ENCODE peak calls at places on chromosomes 12 and 14, in seven cellular contexts. F is adrenal gland, Z is foreskin fibroblast, C is IMR-90, B is skeletal muscle cell, U is ovary, Y is heart right ventricle. A is an unnamed sample.
A peak's percentile ranks its signal among the peaks of the same experiment; 100 is the strongest.

GRCh38 chr12:675562-675961 is 12.3 kb upstream of the NINJ2 start:
- DNase-seq in Y (no peak), U (no peak), C (no peak), B (no peak), Z (no peak), F (no peak), A (no peak)

GRCh38 chr14:68684466-68685418 is 108.1 kb downstream of the ZFP36L1 start:
- DNase-seq in B (no peak), Y (no peak), Z (no peak), U (no peak), F (no peak), C (no peak), A (peak; percentile 50)

GRCh38 chr12:51850933-51851244 is 2.4 kb upstream of the FIGNL2 start:
- DNase-seq in B (no peak), U (no peak), Y (no peak), C (no peak), F (no peak), Z (no peak), A (no peak)

GRCh38 chr14:58768977-58769376 is 131.2 kb downstream of the DACT1 start:
- DNase-seq in Y (no peak), F (no peak), B (no peak), Z (no peak), U (no peak), C (no peak), A (no peak)

GRCh38 chr14:49727171-49727570 is 34.3 kb downstream of the KLHDC1 start:
- DNase-seq in B (no peak), C (no peak), F (no peak), U (no peak), Z (no peak), Y (no peak), A (no peak)

GRCh38 chr14:92951912-92952471 is 29.0 kb downstream of the CHGA start:
- DNase-seq in C (peak; percentile 48), Y (peak; percentile 85), Z (peak; percentile 87), B (no peak), F (peak; percentile 59), U (peak; percentile 76), A (peak; percentile 94)

GRCh38 chr14:104342435-104343293 is 204.3 kb downstream of the KIF26A start:
- DNase-seq in F (no peak), C (no peak), B (no peak), Z (no peak), U (peak; percentile 18), Y (no peak), A (no peak)

GRCh38 chr12:52627395-52628110 is 9.2 kb upstream of the KRT73 start:
- DNase-seq in Y (no peak), F (no peak), Z (no peak), U (no peak), C (no peak), B (no peak), A (no peak)

GRCh38 chr12:19482036-19482435 is 42.7 kb downstream of the AEBP2 start:
- DNase-seq in C (no peak), F (no peak), Z (no peak), U (no peak), Y (no peak), B (no peak), A (no peak)

GRCh38 chr12:27013606-27014084 is 539 bp downstream of the TM7SF3 start:
- DNase-seq in C (peak; percentile 47), B (no peak), Y (no peak), U (no peak), F (no peak), Z (peak; percentile 66), A (peak; percentile 65)

GRCh38 chr12:27012982-27013255 is 1.3 kb downstream of the TM7SF3 start:
- DNase-seq in U (no peak), B (no peak), Z (no peak), C (no peak), Y (no peak), F (no peak), A (no peak)

GRCh38 chr12:27014085-27014858 is at the start of gene TM7SF3:
- DNase-seq in Y (peak; percentile 94), B (peak; percentile 49), U (peak; percentile 95), Z (peak; percentile 96), F (peak; percentile 92), C (peak; percentile 83), A (peak; percentile 98)

GRCh38 chr12:27009926-27010325 is 4.3 kb downstream of the TM7SF3 start:
- DNase-seq in F (no peak), Z (no peak), U (no peak), B (no peak), Y (no peak), C (no peak), A (no peak)

DNA sequence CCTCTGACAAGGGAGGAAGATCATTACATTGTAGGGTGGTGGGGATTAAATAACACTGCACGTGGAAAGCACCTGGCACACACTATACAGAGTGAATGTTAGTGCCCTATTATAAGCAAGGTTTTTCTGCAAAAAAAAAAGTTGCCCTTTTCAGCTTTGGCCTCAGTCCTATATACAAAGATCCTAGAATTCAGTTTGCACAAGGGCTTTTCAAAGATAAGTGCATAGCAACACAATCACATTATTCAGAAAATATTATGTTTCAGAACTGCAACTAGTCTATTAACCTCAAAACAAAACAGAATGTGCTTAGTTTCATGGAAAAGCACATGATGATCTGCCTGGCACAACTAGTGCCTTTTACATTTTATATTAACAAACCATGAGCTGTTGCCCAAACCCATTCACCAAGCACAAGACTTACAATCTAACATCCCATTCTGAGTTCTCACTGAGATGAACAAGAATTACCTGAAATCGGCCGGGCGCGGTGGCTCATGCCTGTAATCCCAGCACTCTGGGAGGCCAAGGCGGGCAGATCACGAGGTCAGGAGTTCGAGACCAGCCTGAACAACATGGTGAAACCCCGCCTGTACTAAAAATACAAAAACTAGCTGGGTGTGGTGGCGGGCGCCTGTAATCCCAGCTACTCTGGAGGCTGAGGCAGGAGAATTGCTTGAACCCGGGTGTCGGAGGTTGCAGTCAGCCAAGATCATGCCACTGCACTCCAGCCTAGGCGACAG is 1.8 kb downstream of the TM7SF3 start:
- DNase-seq in B (no peak), C (no peak), Z (no peak), Y (no peak), F (no peak), U (no peak), A (no peak)
- H3K4me3 ChIP-seq in B (no peak overlapping the region), C (no peak overlapping the region), Z (no peak overlapping the region), Y (peak overlapping the region; percentile 86), F (no peak overlapping the region), U (no peak overlapping the region), A (peak overlapping the region; percentile 97)

GRCh38 chr14:26204362-26204953 is 393.4 kb downstream of the NOVA1 start:
- DNase-seq in Y (no peak), C (no peak), B (no peak), U (no peak), Z (peak; percentile 39), F (no peak), A (no peak)
- H3K4me3 ChIP-seq in Y (peak overlapping the region; percentile 41), C (no peak overlapping the region), B (peak overlapping the region; percentile 43), U (peak overlapping the region; percentile 26), Z (no peak overlapping the region), F (no peak overlapping the region), A (no peak overlapping the region)

GRCh38 chr12:130955238-130955816 is 1.6 kb downstream of the ADGRD1 start:
- DNase-seq in Y (peak; percentile 33), F (no peak), U (no peak), Z (no peak), C (no peak), B (no peak), A (no peak)

GRCh38 chr12:130956009-130956408 is 2.3 kb downstream of the ADGRD1 start:
- DNase-seq in F (no peak), Y (no peak), B (no peak), U (no peak), C (no peak), Z (no peak), A (no peak)

GRCh38 chr12:130953783-130954543 is at the start of gene ADGRD1:
- DNase-seq in F (no peak), B (peak; percentile 3), Y (peak; percentile 54), Z (peak; percentile 75), U (peak; percentile 84), C (peak; percentile 3), A (no peak)

GRCh38 chr12:130952545-130952954 is 1.2 kb upstream of the ADGRD1 start:
- DNase-seq in C (no peak), B (no peak), U (no peak), Y (no peak), F (no peak), Z (no peak), A (no peak)

DNA sequence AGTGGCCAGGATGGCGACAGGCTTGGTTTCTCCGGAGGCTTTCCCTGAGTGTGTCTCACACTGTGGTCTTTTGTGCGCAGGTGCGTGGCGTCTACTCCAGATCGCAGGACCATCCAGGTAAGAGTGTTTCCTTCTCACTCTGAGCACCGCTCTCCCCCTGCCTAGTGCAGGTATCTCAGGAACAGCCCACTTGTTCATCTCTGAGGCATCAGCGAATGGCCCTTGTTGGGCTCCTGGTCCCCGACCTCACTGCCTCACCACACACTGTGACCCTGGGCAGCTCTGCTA is 781 bp downstream of the ADGRD1 start:
- DNase-seq in B (no peak), Z (no peak), U (no peak), F (no peak), Y (no peak), C (no peak), A (no peak)
- H3K4me3 ChIP-seq in B (no peak overlapping the region), Z (peak overlapping the region; percentile 46), U (peak overlapping the region; percentile 53), F (no peak overlapping the region), Y (peak overlapping the region; percentile 55), C (no peak overlapping the region), A (no peak overlapping the region)

GRCh38 chr12:9754097-9754964 is 6.4 kb downstream of the CD69 start:
- DNase-seq in U (no peak), B (no peak), F (no peak), C (no peak), Y (no peak), Z (no peak), A (no peak)

GRCh38 chr12:9750276-9751203 is 10.2 kb downstream of the CD69 start:
- DNase-seq in U (peak; percentile 33), Y (no peak), Z (peak; percentile 70), C (peak; percentile 56), B (peak; percentile 12), F (peak; percentile 21), A (peak; percentile 87)

GRCh38 chr12:9752145-9752717 is 8.5 kb downstream of the CD69 start:
- DNase-seq in C (no peak), B (no peak), U (no peak), Y (no peak), Z (no peak), F (no peak), A (no peak)

GRCh38 chr12:9753042-9753820 is 7.5 kb downstream of the CD69 start:
- DNase-seq in C (no peak), Z (no peak), Y (no peak), F (no peak), B (no peak), U (no peak), A (no peak)

DNA sequence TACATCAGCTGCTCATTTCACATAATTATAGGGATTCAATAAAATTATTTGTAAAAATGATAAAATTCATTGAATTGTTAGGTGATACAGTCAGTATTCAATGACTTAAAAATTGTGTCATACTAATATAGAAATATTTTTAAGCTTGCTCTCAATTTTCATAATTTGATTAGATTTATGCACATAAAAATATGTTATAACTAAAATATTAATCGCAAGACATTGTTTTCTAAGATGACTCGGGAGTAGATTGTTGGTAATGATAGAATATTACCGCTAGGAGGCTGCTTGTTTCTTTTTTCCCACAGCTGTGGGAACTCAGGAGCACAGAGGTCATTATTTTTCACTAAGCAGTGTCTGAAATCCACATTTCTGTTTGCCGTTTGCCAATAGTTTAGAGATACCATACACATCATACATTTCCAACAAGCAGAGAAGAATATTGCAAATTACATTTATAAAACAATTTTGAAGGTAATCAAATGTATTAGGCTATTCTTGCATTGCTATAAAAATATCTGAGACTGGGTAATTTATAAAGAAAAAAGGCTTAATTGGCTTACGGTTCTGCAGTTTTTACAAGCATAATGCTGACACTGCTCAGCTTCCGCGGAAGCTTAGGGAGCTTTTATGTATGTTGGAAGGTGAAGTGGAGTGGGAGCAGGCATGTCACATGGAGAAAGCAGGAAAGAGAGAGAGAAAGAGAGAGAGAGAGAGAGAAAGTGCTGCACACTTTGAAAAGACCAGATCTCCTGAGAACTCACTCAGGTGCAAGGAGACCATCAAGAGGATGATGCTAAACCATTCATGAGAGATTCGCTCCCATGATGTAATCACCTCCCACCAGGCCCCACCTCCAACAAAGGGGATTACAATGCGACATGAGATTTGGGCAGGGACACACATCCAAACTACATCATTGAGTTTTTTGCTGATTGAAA is 9.2 kb downstream of the CD69 start:
- DNase-seq in C (peak; percentile 16), Y (no peak), U (no peak), Z (peak; percentile 22), B (no peak), F (no peak), A (no peak)
- H3K4me3 ChIP-seq in C (no peak overlapping the region), Y (peak overlapping the region; percentile 6), U (no peak overlapping the region), Z (no peak overlapping the region), B (no peak overlapping the region), F (no peak overlapping the region), A (no peak overlapping the region)